ENCODE peak calls at places on chromosome 16, in ten cellular contexts. Z is right cardiac atrium, L is NCI-H2081, R is NCI-H1092, M is germinal center, B is pons, F is fibroblast of the conjunctiva, G is iPS-NIHi11, E is NCI-H1436, P is T-helper 1 cell. Y is an unnamed sample.
A peak's percentile ranks its signal among the peaks of the same experiment; 100 is the strongest.

GRCh38 chr16:54798267-54798666 is 132.4 kb upstream of the IRX5 start:
- DNase-seq in L (no peak), E (no peak), Z (no peak), P (no peak), B (no peak), M (no peak), R (no peak), F (no peak), G (no peak), Y (no peak)

GRCh38 chr16:75580-76501 is 2.2 kb upstream of the MPG start:
- DNase-seq in R (no peak), Z (peak; percentile 93), G (peak; percentile 62), M (no peak), P (no peak), L (no peak), E (no peak), B (no peak), F (peak; percentile 84), Y (no peak)

GRCh38 chr16:897701-898100 is 73.1 kb downstream of the LMF1 start:
- DNase-seq in G (no peak), Z (no peak), P (no peak), E (no peak), B (no peak), M (no peak), L (no peak), R (no peak), F (no peak), Y (no peak)

GRCh38 chr16:4288148-4288921 is 15.5 kb upstream of the TFAP4 start:
- DNase-seq in E (peak; percentile 59), R (peak; percentile 48), M (peak; percentile 90), L (peak; percentile 76), G (peak; percentile 90), B (peak; percentile 56), P (peak; percentile 79), Z (peak; percentile 92), F (no peak), Y (peak; percentile 21)

GRCh38 chr16:75392911-75393310 is 40.4 kb downstream of the CFDP1 start:
- DNase-seq in M (no peak), G (no peak), L (no peak), Z (no peak), R (no peak), F (no peak), B (no peak), P (no peak), E (no peak), Y (no peak)

GRCh38 chr16:85829751-85830445 is 30.4 kb downstream of the COX4I1 start:
- DNase-seq in G (no peak), B (peak; percentile 65), E (no peak), L (no peak), P (no peak), F (no peak), M (no peak), R (no peak), Z (peak; percentile 81), Y (no peak)

GRCh38 chr16:50038756-50039529 is 13.9 kb downstream of the CNEP1R1 start:
- DNase-seq in P (no peak), R (no peak), Z (peak; percentile 51), G (peak; percentile 14), L (no peak), E (no peak), F (no peak), B (peak; percentile 86), M (peak; percentile 5), Y (no peak)

GRCh38 chr16:82323171-82323570 is 153.1 kb upstream of the MPHOSPH6 start:
- DNase-seq in E (no peak), M (no peak), L (no peak), B (no peak), R (no peak), G (no peak), Z (no peak), F (no peak), P (no peak), Y (no peak)

GRCh38 chr16:2968738-2969544 is at the start of gene PAQR4:
- DNase-seq in B (peak; percentile 91), F (peak; percentile 66), G (peak; percentile 90), R (peak; percentile 87), Z (peak; percentile 95), P (peak; percentile 65), M (peak; percentile 92), L (peak; percentile 87), E (peak; percentile 90), Y (peak; percentile 76)

GRCh38 chr16:31356566-31357323 is 1.8 kb downstream of the ITGAX start:
- DNase-seq in R (no peak), L (no peak), F (no peak), G (peak; percentile 52), B (no peak), P (no peak), Z (no peak), M (no peak), E (no peak), Y (no peak)

GRCh38 chr16:86798247-86799041 is 220.1 kb downstream of the FOXL1 start:
- DNase-seq in R (no peak), G (no peak), E (no peak), Z (no peak), M (no peak), F (no peak), L (no peak), B (no peak), P (no peak), Y (no peak)

GRCh38 chr16:81633147-81633619 is 145.9 kb upstream of the PLCG2 start:
- DNase-seq in B (no peak), F (no peak), Z (no peak), G (peak; percentile 60), M (no peak), E (no peak), R (no peak), P (no peak), L (no peak), Y (no peak)

GRCh38 chr16:58582971-58583765 is 46.5 kb downstream of the CNOT1 start:
- DNase-seq in R (no peak), B (no peak), P (no peak), F (no peak), M (no peak), L (no peak), G (no peak), E (no peak), Z (no peak), Y (no peak)

GRCh38 chr16:71338193-71338592 is 20.3 kb upstream of the CALB2 start:
- DNase-seq in L (no peak), M (no peak), P (no peak), E (no peak), R (no peak), Z (no peak), G (no peak), F (no peak), B (no peak), Y (no peak)

GRCh38 chr16:2473999-2474876 is 689 bp upstream of the TBC1D24 start:
- DNase-seq in F (no peak), E (no peak), L (no peak), Z (peak; percentile 84), G (peak; percentile 66), B (no peak), M (peak; percentile 73), P (peak; percentile 40), R (no peak), Y (no peak)

GRCh38 chr16:79658301-79659001 is 57.9 kb upstream of the MAF start:
- DNase-seq in P (no peak), L (no peak), E (peak; percentile 72), F (no peak), M (no peak), Z (no peak), R (no peak), B (no peak), G (no peak), Y (no peak)

GRCh38 chr16:22099256-22099975 is 7.1 kb downstream of the VWA3A start:
- DNase-seq in B (no peak), F (no peak), Z (no peak), P (no peak), E (no peak), G (no peak), L (no peak), M (no peak), R (no peak), Y (no peak)

GRCh38 chr16:78599271-78599670 is 499.8 kb downstream of the WWOX start:
- DNase-seq in F (no peak), E (no peak), R (no peak), M (no peak), B (no peak), G (no peak), L (no peak), Z (no peak), P (no peak), Y (no peak)

GRCh38 chr16:72957303-72958277 is 90.3 kb downstream of the ZFHX3 start:
- DNase-seq in P (no peak), R (no peak), M (no peak), Z (no peak), B (no peak), F (no peak), E (no peak), G (no peak), L (no peak), Y (no peak)

GRCh38 chr16:2039286-2040030 is 8.2 kb downstream of the NTHL1 start:
- DNase-seq in B (no peak), L (no peak), G (no peak), Z (peak; percentile 94), R (peak; percentile 31), M (no peak), E (no peak), P (no peak), F (no peak), Y (no peak)

GRCh38 chr16:67241008-67241900 is 6.0 kb downstream of the FHOD1 start:
- DNase-seq in R (no peak), P (no peak), E (no peak), B (no peak), Z (peak; percentile 92), L (no peak), G (peak; percentile 37), F (peak; percentile 41), M (no peak), Y (no peak)

GRCh38 chr16:89170346-89171215 is 967 bp upstream of the CDH15 start:
- DNase-seq in B (no peak), G (no peak), M (no peak), F (no peak), P (no peak), L (no peak), R (peak; percentile 28), Z (peak; percentile 70), E (peak; percentile 54), Y (peak; percentile 20)